ENCODE peak calls at places on chromosomes 2 and 18, in eight cellular contexts. C is IMR-90, M is PC-3, O is small intestine, N is upper lobe of left lung, L is Karpas-422, P is tibial artery, K is Peyer's patch. F is an unnamed sample.
A peak's percentile ranks its signal among the peaks of the same experiment; 100 is the strongest.

GRCh38 chr2:3664925-3665324 is 6.9 kb downstream of the ALLC start:
- DNase-seq in C (no peak), N (no peak), L (no peak), K (peak; percentile 17), P (peak; percentile 15), M (peak; percentile 24), O (no peak), F (no peak)

GRCh38 chr18:51727780-51728179 is 530.3 kb upstream of the MEX3C start:
- DNase-seq in O (no peak), L (no peak), N (no peak), M (no peak), C (no peak), K (no peak), P (no peak), F (no peak)

GRCh38 chr2:129766159-129766485 is 213.3 kb upstream of the RAB6C start:
- DNase-seq in C (no peak), O (no peak), M (no peak), L (no peak), N (no peak), K (no peak), P (no peak), F (no peak)

GRCh38 chr2:132804045-132804444 is 134.0 kb upstream of the LYPD1 start:
- DNase-seq in P (no peak), C (peak; percentile 86), N (no peak), L (peak; percentile 65), M (peak; percentile 82), O (no peak), K (no peak), F (no peak)

GRCh38 chr2:218033208-218033589 is 30.4 kb upstream of the TNS1 start:
- DNase-seq in K (peak; percentile 19), O (no peak), C (no peak), P (no peak), M (no peak), L (no peak), N (peak; percentile 10), F (peak; percentile 56)

GRCh38 chr2:24856791-24857211 is 63.2 kb downstream of the ADCY3 start:
- DNase-seq in N (no peak), O (no peak), P (peak; percentile 71), C (no peak), M (no peak), L (no peak), K (no peak), F (no peak)

GRCh38 chr2:64260817-64261216 is 116.6 kb upstream of the PELI1 start:
- DNase-seq in L (peak; percentile 59), O (peak; percentile 46), N (peak; percentile 87), M (no peak), K (peak; percentile 91), P (peak; percentile 75), C (no peak), F (peak; percentile 75)

GRCh38 chr2:241892299-241893137 is 23.0 kb downstream of the RTP5 start:
- DNase-seq in M (no peak), C (no peak), K (peak; percentile 38), O (no peak), L (no peak), P (peak; percentile 60), N (no peak), F (no peak)

GRCh38 chr2:28751956-28752607 is 452 bp downstream of the PPP1CB start:
- DNase-seq in O (peak; percentile 20), M (no peak), L (no peak), N (no peak), P (no peak), K (peak; percentile 64), C (no peak), F (no peak)

GRCh38 chr2:111221701-111222100 is 101.0 kb downstream of the BCL2L11 start:
- DNase-seq in P (no peak), L (peak; percentile 77), O (no peak), N (no peak), M (no peak), C (no peak), K (no peak), F (no peak)

GRCh38 chr2:237956402-237956736 is 10.4 kb upstream of the UBE2F start:
- DNase-seq in L (no peak), C (no peak), K (no peak), M (no peak), O (no peak), N (no peak), P (no peak), F (no peak)

GRCh38 chr2:127639111-127639474 is 6.9 kb upstream of the GPR17 start:
- DNase-seq in P (no peak), N (no peak), M (no peak), C (no peak), L (no peak), O (no peak), K (no peak), F (no peak)

GRCh38 chr2:241730679-241731293 is 3.6 kb upstream of the D2HGDH start:
- DNase-seq in C (no peak), N (no peak), L (no peak), K (no peak), M (no peak), P (no peak), O (no peak), F (no peak)

GRCh38 chr2:67503066-67503795 is 106.1 kb downstream of the ETAA1 start:
- DNase-seq in L (no peak), M (peak; percentile 77), C (peak; percentile 99), P (no peak), N (no peak), O (no peak), K (no peak), F (no peak)

GRCh38 chr18:45589559-45590041 is 25.7 kb upstream of the SLC14A2 start:
- DNase-seq in L (no peak), M (peak; percentile 82), P (no peak), N (no peak), O (no peak), K (no peak), C (peak; percentile 91), F (no peak)

GRCh38 chr2:98253461-98254073 is 92.7 kb upstream of the CNGA3 start:
- DNase-seq in O (no peak), L (no peak), M (no peak), N (no peak), P (no peak), C (no peak), K (no peak), F (no peak)

GRCh38 chr2:29066989-29067605 is 7.2 kb downstream of the PCARE start:
- DNase-seq in O (no peak), P (no peak), N (peak; percentile 59), C (peak; percentile 14), M (no peak), L (no peak), K (no peak), F (no peak)

GRCh38 chr2:236871500-236872001 is 214.1 kb upstream of the COPS8 start:
- DNase-seq in N (peak; percentile 84), O (peak; percentile 32), M (peak; percentile 90), C (peak; percentile 91), K (peak; percentile 75), P (peak; percentile 81), L (no peak), F (peak; percentile 75)

GRCh38 chr18:159037-159652 is 788 bp downstream of the USP14 start:
- DNase-seq in P (no peak), L (peak; percentile 52), O (peak; percentile 26), K (no peak), C (peak; percentile 18), M (peak; percentile 28), N (no peak), F (no peak)

GRCh38 chr2:37612382-37612781 is 59.1 kb downstream of the CDC42EP3 start:
- DNase-seq in O (no peak), C (no peak), N (no peak), L (no peak), M (no peak), P (no peak), K (no peak), F (no peak)
- H3K4me1 ChIP-seq in O (no peaks in the 10 kb centered on the region), C (peaks cover 5% of the 10 kb centered on the region), N (peaks cover 14% of the 10 kb centered on the region), L (peaks cover 3% of the 10 kb centered on the region), M (no peaks in the 10 kb centered on the region), P (peaks cover 42% of the 10 kb centered on the region), K (peaks cover 5% of the 10 kb centered on the region), F (peaks cover 60% of the 10 kb centered on the region)

DNA sequence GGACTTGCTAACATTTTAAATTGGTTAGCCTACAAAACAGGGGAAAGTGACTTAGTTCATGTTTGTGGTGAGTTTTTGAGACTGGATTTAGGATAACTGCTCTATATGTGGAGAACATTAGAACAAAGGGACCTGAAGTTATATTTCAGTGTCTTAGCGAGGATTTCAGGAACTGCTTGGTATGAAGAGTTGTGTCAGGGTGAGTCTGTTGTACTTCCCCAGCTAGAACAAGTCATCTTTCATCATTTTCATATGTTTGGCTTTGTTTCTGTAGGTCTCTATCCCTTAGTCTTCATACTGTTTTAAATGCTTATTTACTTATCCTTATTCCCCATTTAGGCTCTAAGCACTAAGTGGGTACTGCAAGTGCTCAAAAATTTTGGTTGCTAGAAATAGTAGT is 41.9 kb downstream of the KCMF1 start:
- DNase-seq in O (no peak), C (peak; percentile 33), K (no peak), L (no peak), M (no peak), N (no peak), P (no peak), F (no peak)
- H3K4me1 ChIP-seq in O (no peaks in the 10 kb centered on the region), C (peaks cover 21% of the 10 kb centered on the region), K (peaks cover 30% of the 10 kb centered on the region), L (peaks cover 84% of the 10 kb centered on the region), M (peaks cover 28% of the 10 kb centered on the region), N (peaks cover 38% of the 10 kb centered on the region), P (peaks cover 21% of the 10 kb centered on the region), F (peaks cover 63% of the 10 kb centered on the region)

DNA sequence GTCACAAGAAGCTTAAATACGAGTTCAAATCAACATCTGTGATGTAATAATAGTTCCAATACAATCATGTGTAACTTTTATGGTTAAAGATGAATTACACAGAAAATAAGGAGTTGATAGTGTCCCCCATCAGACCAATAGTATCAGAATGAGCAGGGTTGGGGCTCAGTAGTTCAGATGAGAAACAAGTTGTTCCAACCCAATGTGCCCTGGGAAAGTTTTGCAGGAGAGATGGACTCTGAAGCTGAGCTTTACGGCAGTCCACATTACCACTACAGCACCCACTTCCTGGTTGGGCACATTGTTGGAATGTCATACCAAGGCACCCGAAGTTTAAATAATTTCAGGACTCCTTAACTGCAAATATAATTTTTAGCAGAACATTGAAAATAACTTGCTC is 12.1 kb upstream of the CXCR4 start:
- DNase-seq in M (no peak), O (no peak), P (no peak), L (no peak), N (no peak), K (no peak), C (no peak), F (no peak)
- H3K4me1 ChIP-seq in M (peaks cover 14% of the 10 kb centered on the region), O (no peaks in the 10 kb centered on the region), P (peaks cover 5% of the 10 kb centered on the region), L (peaks cover 36% of the 10 kb centered on the region), N (peaks cover 17% of the 10 kb centered on the region), K (peaks cover 18% of the 10 kb centered on the region), C (no peaks in the 10 kb centered on the region), F (peaks cover 4% of the 10 kb centered on the region)

DNA sequence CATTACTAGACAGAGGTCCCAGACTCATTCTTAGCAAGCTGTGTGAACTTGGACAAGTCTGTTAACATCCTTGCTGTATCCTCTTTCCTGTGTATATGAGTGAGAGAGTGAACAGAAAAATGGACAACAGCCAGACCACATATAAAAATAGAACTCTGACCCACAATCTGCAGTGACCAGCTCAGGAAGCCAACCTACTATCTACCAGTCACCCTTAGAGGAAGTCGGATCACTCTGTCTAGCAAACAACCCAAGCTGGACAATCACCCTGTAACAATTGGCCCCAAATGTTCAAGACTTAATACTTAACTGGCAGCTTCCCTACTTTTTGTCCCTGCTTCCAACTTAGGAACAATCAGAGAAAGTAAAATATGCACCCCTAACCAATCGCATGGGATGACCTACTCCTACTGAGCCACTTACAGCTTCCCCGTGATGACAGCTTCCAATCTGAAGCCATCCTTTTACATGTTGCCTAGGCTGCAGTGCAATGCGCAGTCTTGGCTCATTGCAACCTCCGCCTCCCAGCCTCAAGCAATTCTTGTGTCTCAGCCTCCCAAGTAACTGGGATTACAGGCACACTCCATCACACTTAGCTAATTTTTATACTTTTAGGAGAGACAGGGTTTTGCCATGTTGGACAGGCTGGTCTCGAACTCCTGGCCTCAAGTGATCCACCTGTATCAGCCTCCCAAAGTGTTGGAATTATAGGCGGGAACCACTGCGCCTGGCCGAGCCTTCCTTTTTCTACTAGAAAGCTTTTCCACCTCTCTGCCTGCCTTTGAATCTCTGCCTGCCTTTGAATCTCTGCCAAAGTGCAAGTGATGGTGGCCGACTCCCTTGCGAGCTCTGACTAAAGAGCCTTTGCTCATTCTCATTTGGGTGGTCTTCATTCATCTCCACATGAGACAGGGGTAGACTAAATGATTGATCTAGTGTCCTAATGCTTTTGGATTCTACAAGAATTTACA is 158.3 kb upstream of the NDUFV2 start:
- DNase-seq in C (peak; percentile 94), L (no peak), N (no peak), K (no peak), M (peak; percentile 89), O (no peak), P (no peak), F (no peak)
- H3K4me1 ChIP-seq in C (peaks cover 27% of the 10 kb centered on the region), L (no peaks in the 10 kb centered on the region), N (no peaks in the 10 kb centered on the region), K (no peaks in the 10 kb centered on the region), M (peaks cover 49% of the 10 kb centered on the region), O (no peaks in the 10 kb centered on the region), P (no peaks in the 10 kb centered on the region), F (no peaks in the 10 kb centered on the region)